ENCODE peak calls at places on chromosomes 7 and 10, in ten cellular contexts. One of them, this sample, is unnamed.

GRCh38 chr7:116403265-116403664 is 96.3 kb upstream of the CAV2 start:
- DNase-seq in CD4-positive, alpha-beta memory T cell: no peak
- DNase-seq in OCI-LY7: no peak
- DNase-seq in BE2C: no peak
- DNase-seq in hepatocyte: no peak
- DNase-seq in CD8-positive, alpha-beta memory T cell: no peak
- DNase-seq in pancreas: no peak
- DNase-seq in A549: no peak
- DNase-seq in H9: no peak
- DNase-seq in aorta: no peak
- DNase-seq in this sample: no peak

GRCh38 chr7:107854989-107855388 is 36.0 kb upstream of the DLD start:
- DNase-seq in CD4-positive, alpha-beta memory T cell: no peak
- DNase-seq in BE2C: no peak
- DNase-seq in hepatocyte: no peak
- DNase-seq in OCI-LY7: no peak
- DNase-seq in H9: no peak
- DNase-seq in A549: peak; percentile 7
- DNase-seq in pancreas: no peak
- DNase-seq in aorta: no peak
- DNase-seq in CD8-positive, alpha-beta memory T cell: no peak
- DNase-seq in this sample: peak; percentile 14

GRCh38 chr10:73591935-73592699 is 975 bp upstream of the USP54 start:
- DNase-seq in pancreas: no peak
- DNase-seq in hepatocyte: peak; percentile 81
- DNase-seq in CD4-positive, alpha-beta memory T cell: no peak
- DNase-seq in OCI-LY7: peak; percentile 69
- DNase-seq in A549: peak; percentile 78
- DNase-seq in aorta: peak; percentile 62
- DNase-seq in H9: peak; percentile 90
- DNase-seq in CD8-positive, alpha-beta memory T cell: no peak
- DNase-seq in BE2C: peak; percentile 63
- DNase-seq in this sample: peak; percentile 87

GRCh38 chr10:9762966-9763656 is 1254.6 kb upstream of the CELF2 start:
- DNase-seq in A549: no peak
- DNase-seq in H9: no peak
- DNase-seq in aorta: no peak
- DNase-seq in BE2C: no peak
- DNase-seq in hepatocyte: no peak
- DNase-seq in OCI-LY7: no peak
- DNase-seq in pancreas: no peak
- DNase-seq in CD4-positive, alpha-beta memory T cell: no peak
- DNase-seq in CD8-positive, alpha-beta memory T cell: no peak
- DNase-seq in this sample: no peak

GRCh38 chr7:20223356-20223755 is 6.2 kb upstream of the MACC1 start:
- DNase-seq in CD8-positive, alpha-beta memory T cell: no peak
- DNase-seq in OCI-LY7: no peak
- DNase-seq in hepatocyte: no peak
- DNase-seq in BE2C: no peak
- DNase-seq in A549: no peak
- DNase-seq in H9: no peak
- DNase-seq in pancreas: no peak
- DNase-seq in aorta: no peak
- DNase-seq in CD4-positive, alpha-beta memory T cell: no peak
- DNase-seq in this sample: no peak

GRCh38 chr7:31058122-31058521 is 6.0 kb downstream of the ADCYAP1R1 start:
- DNase-seq in BE2C: no peak
- DNase-seq in A549: peak; percentile 12
- DNase-seq in OCI-LY7: no peak
- DNase-seq in H9: no peak
- DNase-seq in aorta: no peak
- DNase-seq in CD8-positive, alpha-beta memory T cell: no peak
- DNase-seq in pancreas: no peak
- DNase-seq in hepatocyte: no peak
- DNase-seq in CD4-positive, alpha-beta memory T cell: no peak
- DNase-seq in this sample: no peak

GRCh38 chr10:27440021-27440420 is 64.1 kb upstream of the RAB18 start:
- DNase-seq in A549: no peak
- DNase-seq in OCI-LY7: no peak
- DNase-seq in aorta: no peak
- DNase-seq in H9: no peak
- DNase-seq in pancreas: no peak
- DNase-seq in CD4-positive, alpha-beta memory T cell: no peak
- DNase-seq in hepatocyte: no peak
- DNase-seq in CD8-positive, alpha-beta memory T cell: no peak
- DNase-seq in BE2C: no peak
- DNase-seq in this sample: no peak

GRCh38 chr7:154519229-154519628 is 467.0 kb downstream of the DPP6 start:
- DNase-seq in pancreas: no peak
- DNase-seq in BE2C: peak; percentile 86
- DNase-seq in hepatocyte: no peak
- DNase-seq in H9: no peak
- DNase-seq in CD8-positive, alpha-beta memory T cell: no peak
- DNase-seq in aorta: no peak
- DNase-seq in OCI-LY7: no peak
- DNase-seq in A549: no peak
- DNase-seq in CD4-positive, alpha-beta memory T cell: no peak
- DNase-seq in this sample: no peak

GRCh38 chr10:62414359-62414758 is 40.2 kb downstream of the ZNF365 start:
- DNase-seq in A549: no peak
- DNase-seq in aorta: no peak
- DNase-seq in OCI-LY7: no peak
- DNase-seq in BE2C: no peak
- DNase-seq in CD8-positive, alpha-beta memory T cell: no peak
- DNase-seq in H9: no peak
- DNase-seq in hepatocyte: no peak
- DNase-seq in pancreas: no peak
- DNase-seq in CD4-positive, alpha-beta memory T cell: no peak
- DNase-seq in this sample: no peak

GRCh38 chr7:11026452-11027359 is 53.0 kb downstream of the PHF14 start:
- DNase-seq in H9: no peak
- DNase-seq in A549: no peak
- DNase-seq in hepatocyte: no peak
- DNase-seq in CD4-positive, alpha-beta memory T cell: no peak
- DNase-seq in BE2C: peak; percentile 40
- DNase-seq in pancreas: no peak
- DNase-seq in CD8-positive, alpha-beta memory T cell: no peak
- DNase-seq in aorta: no peak
- DNase-seq in OCI-LY7: no peak
- DNase-seq in this sample: no peak

GRCh38 chr10:131251146-131251541 is 60.4 kb downstream of the TCERG1L start:
- DNase-seq in H9: peak; percentile 67
- DNase-seq in BE2C: no peak
- DNase-seq in pancreas: no peak
- DNase-seq in CD4-positive, alpha-beta memory T cell: no peak
- DNase-seq in A549: no peak
- DNase-seq in CD8-positive, alpha-beta memory T cell: no peak
- DNase-seq in aorta: no peak
- DNase-seq in OCI-LY7: no peak
- DNase-seq in hepatocyte: no peak
- DNase-seq in this sample: no peak

GRCh38 chr7:95921543-95921942 is 149.2 kb downstream of the DYNC1I1 start:
- DNase-seq in A549: no peak
- DNase-seq in hepatocyte: no peak
- DNase-seq in pancreas: no peak
- DNase-seq in BE2C: no peak
- DNase-seq in CD8-positive, alpha-beta memory T cell: no peak
- DNase-seq in aorta: no peak
- DNase-seq in CD4-positive, alpha-beta memory T cell: no peak
- DNase-seq in OCI-LY7: no peak
- DNase-seq in H9: no peak
- DNase-seq in this sample: no peak

GRCh38 chr10:316390-316789 is 181.1 kb downstream of the ZMYND11 start:
- DNase-seq in aorta: no peak
- DNase-seq in CD8-positive, alpha-beta memory T cell: no peak
- DNase-seq in pancreas: no peak
- DNase-seq in BE2C: no peak
- DNase-seq in A549: no peak
- DNase-seq in OCI-LY7: no peak
- DNase-seq in H9: no peak
- DNase-seq in hepatocyte: no peak
- DNase-seq in CD4-positive, alpha-beta memory T cell: no peak
- DNase-seq in this sample: no peak

GRCh38 chr10:78778446-78779338 is 290.1 kb upstream of the ZMIZ1 start:
- DNase-seq in OCI-LY7: no peak
- DNase-seq in CD8-positive, alpha-beta memory T cell: no peak
- DNase-seq in BE2C: no peak
- DNase-seq in CD4-positive, alpha-beta memory T cell: no peak
- DNase-seq in pancreas: no peak
- DNase-seq in A549: no peak
- DNase-seq in hepatocyte: no peak
- DNase-seq in H9: no peak
- DNase-seq in aorta: no peak
- DNase-seq in this sample: no peak

GRCh38 chr7:64672414-64672813 is 6.5 kb downstream of the ZNF107 start:
- DNase-seq in BE2C: no peak
- DNase-seq in H9: no peak
- DNase-seq in CD4-positive, alpha-beta memory T cell: no peak
- DNase-seq in hepatocyte: no peak
- DNase-seq in A549: no peak
- DNase-seq in CD8-positive, alpha-beta memory T cell: no peak
- DNase-seq in OCI-LY7: peak; percentile 80
- DNase-seq in pancreas: no peak
- DNase-seq in aorta: no peak
- DNase-seq in this sample: no peak
- H3K4me1 ChIP-seq in BE2C: no peaks in the 10 kb centered on the region
- H3K4me1 ChIP-seq in H9: no peaks in the 10 kb centered on the region
- H3K4me1 ChIP-seq in CD4-positive, alpha-beta memory T cell: peaks cover 57% of the 10 kb centered on the region
- H3K4me1 ChIP-seq in hepatocyte: no peaks in the 10 kb centered on the region
- H3K4me1 ChIP-seq in A549: no peaks in the 10 kb centered on the region
- H3K4me1 ChIP-seq in CD8-positive, alpha-beta memory T cell: peaks cover 24% of the 10 kb centered on the region
- H3K4me1 ChIP-seq in OCI-LY7: peaks cover 66% of the 10 kb centered on the region
- H3K4me1 ChIP-seq in pancreas: no peaks in the 10 kb centered on the region
- H3K4me1 ChIP-seq in aorta: no peaks in the 10 kb centered on the region
- H3K4me1 ChIP-seq in this sample: no peaks in the 10 kb centered on the region

GRCh38 chr10:33095867-33096479 is 137.9 kb upstream of the ITGB1 start:
- DNase-seq in CD4-positive, alpha-beta memory T cell: no peak
- DNase-seq in aorta: no peak
- DNase-seq in H9: peak; percentile 40
- DNase-seq in CD8-positive, alpha-beta memory T cell: no peak
- DNase-seq in BE2C: no peak
- DNase-seq in A549: no peak
- DNase-seq in OCI-LY7: peak; percentile 84
- DNase-seq in pancreas: no peak
- DNase-seq in hepatocyte: no peak
- DNase-seq in this sample: no peak
- H3K4me1 ChIP-seq in CD4-positive, alpha-beta memory T cell: peaks cover 46% of the 10 kb centered on the region
- H3K4me1 ChIP-seq in aorta: no peaks in the 10 kb centered on the region
- H3K4me1 ChIP-seq in H9: peaks cover 4% of the 10 kb centered on the region
- H3K4me1 ChIP-seq in CD8-positive, alpha-beta memory T cell: peaks cover 7% of the 10 kb centered on the region
- H3K4me1 ChIP-seq in BE2C: no peaks in the 10 kb centered on the region
- H3K4me1 ChIP-seq in A549: no peaks in the 10 kb centered on the region
- H3K4me1 ChIP-seq in OCI-LY7: peaks cover 52% of the 10 kb centered on the region
- H3K4me1 ChIP-seq in pancreas: no peaks in the 10 kb centered on the region
- H3K4me1 ChIP-seq in hepatocyte: no peaks in the 10 kb centered on the region
- H3K4me1 ChIP-seq in this sample: no peaks in the 10 kb centered on the region

GRCh38 chr7:1228535-1229333 is 3.9 kb upstream of the UNCX start:
- DNase-seq in CD4-positive, alpha-beta memory T cell: no peak
- DNase-seq in CD8-positive, alpha-beta memory T cell: no peak
- DNase-seq in pancreas: no peak
- DNase-seq in BE2C: no peak
- DNase-seq in H9: no peak
- DNase-seq in aorta: no peak
- DNase-seq in OCI-LY7: no peak
- DNase-seq in A549: no peak
- DNase-seq in hepatocyte: no peak
- DNase-seq in this sample: no peak
- H3K4me1 ChIP-seq in CD4-positive, alpha-beta memory T cell: peaks cover 3% of the 10 kb centered on the region
- H3K4me1 ChIP-seq in CD8-positive, alpha-beta memory T cell: no peaks in the 10 kb centered on the region
- H3K4me1 ChIP-seq in pancreas: no peaks in the 10 kb centered on the region
- H3K4me1 ChIP-seq in BE2C: no peaks in the 10 kb centered on the region
- H3K4me1 ChIP-seq in H9: no peaks in the 10 kb centered on the region
- H3K4me1 ChIP-seq in aorta: no peaks in the 10 kb centered on the region
- H3K4me1 ChIP-seq in OCI-LY7: no peaks in the 10 kb centered on the region
- H3K4me1 ChIP-seq in A549: peaks cover 18% of the 10 kb centered on the region
- H3K4me1 ChIP-seq in hepatocyte: peaks cover 6% of the 10 kb centered on the region
- H3K4me1 ChIP-seq in this sample: peaks cover 6% of the 10 kb centered on the region

GRCh38 chr10:70481105-70481504 is 2.5 kb downstream of the PALD1 start:
- DNase-seq in BE2C: no peak
- DNase-seq in hepatocyte: no peak
- DNase-seq in OCI-LY7: no peak
- DNase-seq in A549: no peak
- DNase-seq in CD4-positive, alpha-beta memory T cell: no peak
- DNase-seq in CD8-positive, alpha-beta memory T cell: no peak
- DNase-seq in H9: no peak
- DNase-seq in aorta: no peak
- DNase-seq in pancreas: no peak
- DNase-seq in this sample: no peak

GRCh38 chr10:70480254-70480861 is 1.8 kb downstream of the PALD1 start:
- DNase-seq in hepatocyte: no peak
- DNase-seq in A549: no peak
- DNase-seq in BE2C: no peak
- DNase-seq in CD4-positive, alpha-beta memory T cell: no peak
- DNase-seq in CD8-positive, alpha-beta memory T cell: peak; percentile 13
- DNase-seq in aorta: no peak
- DNase-seq in pancreas: peak; percentile 87
- DNase-seq in H9: no peak
- DNase-seq in OCI-LY7: peak; percentile 86
- DNase-seq in this sample: no peak

GRCh38 chr10:70482982-70483760 is 4.6 kb downstream of the PALD1 start:
- DNase-seq in OCI-LY7: no peak
- DNase-seq in hepatocyte: no peak
- DNase-seq in A549: no peak
- DNase-seq in aorta: no peak
- DNase-seq in CD8-positive, alpha-beta memory T cell: no peak
- DNase-seq in BE2C: no peak
- DNase-seq in CD4-positive, alpha-beta memory T cell: no peak
- DNase-seq in pancreas: no peak
- DNase-seq in H9: no peak
- DNase-seq in this sample: no peak

GRCh38 chr10:70479626-70480253 is 1.2 kb downstream of the PALD1 start:
- DNase-seq in hepatocyte: no peak
- DNase-seq in A549: no peak
- DNase-seq in H9: no peak
- DNase-seq in CD4-positive, alpha-beta memory T cell: no peak
- DNase-seq in CD8-positive, alpha-beta memory T cell: no peak
- DNase-seq in BE2C: no peak
- DNase-seq in aorta: no peak
- DNase-seq in OCI-LY7: no peak
- DNase-seq in pancreas: no peak
- DNase-seq in this sample: no peak

DNA sequence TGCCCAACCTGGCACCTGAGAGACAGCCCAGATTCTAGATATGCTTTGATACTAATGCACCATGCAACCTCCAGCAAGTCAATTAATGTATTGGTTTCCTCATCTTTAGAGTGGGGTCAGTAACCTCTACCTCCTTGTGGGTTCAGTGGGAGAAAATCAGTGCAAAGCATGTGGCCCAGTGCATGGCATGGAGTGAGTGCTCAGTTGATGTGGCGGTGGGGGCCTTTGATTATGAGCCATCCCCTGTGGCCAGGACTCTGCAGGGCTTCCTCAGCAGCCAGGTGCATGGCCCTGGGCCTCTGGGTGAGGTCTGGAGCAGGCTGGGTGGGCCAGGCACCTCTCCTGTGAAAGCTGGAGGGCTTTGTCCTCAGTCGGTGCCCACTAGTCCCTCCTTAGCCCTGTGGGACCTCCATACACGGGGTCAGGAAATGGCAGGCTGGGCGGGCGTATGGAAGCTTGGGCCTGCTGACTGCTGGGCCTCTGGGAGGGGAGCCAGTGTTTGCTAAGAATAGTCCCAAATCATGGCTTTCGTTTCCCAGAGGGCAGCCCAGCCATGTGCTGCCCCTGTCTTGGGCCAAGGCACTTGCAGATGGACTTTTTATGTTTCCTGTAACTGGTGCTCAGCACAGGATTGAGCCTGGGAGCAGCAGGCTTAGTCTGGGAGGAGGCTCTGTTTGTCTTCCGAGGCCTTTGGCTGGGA is 3.4 kb downstream of the PALD1 start:
- DNase-seq in BE2C: no peak
- DNase-seq in aorta: peak; percentile 87
- DNase-seq in hepatocyte: no peak
- DNase-seq in pancreas: no peak
- DNase-seq in H9: no peak
- DNase-seq in CD8-positive, alpha-beta memory T cell: no peak
- DNase-seq in CD4-positive, alpha-beta memory T cell: no peak
- DNase-seq in A549: no peak
- DNase-seq in OCI-LY7: no peak
- DNase-seq in this sample: peak; percentile 45
- H3K4me1 ChIP-seq in BE2C: no peaks in the 10 kb centered on the region
- H3K4me1 ChIP-seq in aorta: no peaks in the 10 kb centered on the region
- H3K4me1 ChIP-seq in hepatocyte: peaks cover 16% of the 10 kb centered on the region
- H3K4me1 ChIP-seq in pancreas: peaks cover 18% of the 10 kb centered on the region
- H3K4me1 ChIP-seq in H9: peaks cover 12% of the 10 kb centered on the region
- H3K4me1 ChIP-seq in CD8-positive, alpha-beta memory T cell: peaks cover 37% of the 10 kb centered on the region
- H3K4me1 ChIP-seq in CD4-positive, alpha-beta memory T cell: peaks cover 39% of the 10 kb centered on the region
- H3K4me1 ChIP-seq in A549: peaks cover 16% of the 10 kb centered on the region
- H3K4me1 ChIP-seq in OCI-LY7: peaks cover 53% of the 10 kb centered on the region
- H3K4me1 ChIP-seq in this sample: peaks cover 6% of the 10 kb centered on the region

This sample was measured in thyroid gland.